ENCODE peak calls at places on chromosomes 5 and 9, in ten cellular contexts. One of them, this sample, is unnamed.

GRCh38 chr5:119166026-119166425 is 95.1 kb downstream of the DMXL1 start:
- DNase-seq in breast epithelium: no peak
- DNase-seq in astrocyte: no peak
- DNase-seq in cardiac muscle cell: no peak
- DNase-seq in hepatocyte: no peak
- DNase-seq in IMR-90: no peak
- DNase-seq in A549: no peak
- DNase-seq in uterus: no peak
- DNase-seq in esophagus squamous epithelium: no peak
- DNase-seq in tibial nerve: no peak
- DNase-seq in this sample: no peak

GRCh38 chr9:133002147-133003070 is 23.9 kb downstream of the GFI1B start:
- DNase-seq in A549: no peak
- DNase-seq in breast epithelium: peak
- DNase-seq in astrocyte: no peak
- DNase-seq in IMR-90: no peak
- DNase-seq in uterus: no peak
- DNase-seq in cardiac muscle cell: no peak
- DNase-seq in esophagus squamous epithelium: no peak
- DNase-seq in tibial nerve: no peak
- DNase-seq in hepatocyte: no peak
- DNase-seq in this sample: no peak

GRCh38 chr5:162256711-162257110 is 189.1 kb downstream of the GABRG2 start:
- DNase-seq in IMR-90: no peak
- DNase-seq in hepatocyte: no peak
- DNase-seq in cardiac muscle cell: no peak
- DNase-seq in breast epithelium: no peak
- DNase-seq in astrocyte: no peak
- DNase-seq in uterus: no peak
- DNase-seq in esophagus squamous epithelium: no peak
- DNase-seq in A549: no peak
- DNase-seq in tibial nerve: no peak
- DNase-seq in this sample: no peak

GRCh38 chr5:43638556-43638955 is 35.6 kb downstream of the NNT start:
- DNase-seq in IMR-90: peak
- DNase-seq in breast epithelium: no peak
- DNase-seq in A549: no peak
- DNase-seq in astrocyte: no peak
- DNase-seq in hepatocyte: no peak
- DNase-seq in cardiac muscle cell: no peak
- DNase-seq in tibial nerve: no peak
- DNase-seq in esophagus squamous epithelium: no peak
- DNase-seq in uterus: no peak
- DNase-seq in this sample: no peak

GRCh38 chr5:132750471-132751230 is 3.4 kb downstream of the CCNI2 start:
- DNase-seq in tibial nerve: no peak
- DNase-seq in astrocyte: no peak
- DNase-seq in hepatocyte: no peak
- DNase-seq in breast epithelium: peak
- DNase-seq in uterus: no peak
- DNase-seq in A549: no peak
- DNase-seq in IMR-90: no peak
- DNase-seq in esophagus squamous epithelium: no peak
- DNase-seq in cardiac muscle cell: no peak
- DNase-seq in this sample: no peak

GRCh38 chr5:11182441-11183080 is 421.5 kb upstream of the DAP start:
- DNase-seq in A549: peak
- DNase-seq in cardiac muscle cell: peak
- DNase-seq in tibial nerve: no peak
- DNase-seq in hepatocyte: peak
- DNase-seq in breast epithelium: no peak
- DNase-seq in esophagus squamous epithelium: no peak
- DNase-seq in IMR-90: peak
- DNase-seq in astrocyte: peak
- DNase-seq in uterus: no peak
- DNase-seq in this sample: no peak

GRCh38 chr9:113143432-113144227 is 7.2 kb upstream of the SLC31A2 start:
- DNase-seq in A549: no peak
- DNase-seq in uterus: no peak
- DNase-seq in tibial nerve: no peak
- DNase-seq in astrocyte: no peak
- DNase-seq in cardiac muscle cell: no peak
- DNase-seq in breast epithelium: no peak
- DNase-seq in IMR-90: no peak
- DNase-seq in hepatocyte: no peak
- DNase-seq in esophagus squamous epithelium: no peak
- DNase-seq in this sample: no peak

GRCh38 chr5:52073993-52074689 is 690.9 kb downstream of the ISL1 start:
- DNase-seq in tibial nerve: no peak
- DNase-seq in hepatocyte: no peak
- DNase-seq in IMR-90: no peak
- DNase-seq in cardiac muscle cell: no peak
- DNase-seq in uterus: no peak
- DNase-seq in esophagus squamous epithelium: no peak
- DNase-seq in astrocyte: no peak
- DNase-seq in breast epithelium: no peak
- DNase-seq in A549: no peak
- DNase-seq in this sample: no peak

GRCh38 chr9:26131891-26132290 is 453.6 kb upstream of the TUSC1 start:
- DNase-seq in breast epithelium: no peak
- DNase-seq in tibial nerve: no peak
- DNase-seq in cardiac muscle cell: peak
- DNase-seq in A549: no peak
- DNase-seq in esophagus squamous epithelium: no peak
- DNase-seq in uterus: no peak
- DNase-seq in IMR-90: peak
- DNase-seq in hepatocyte: no peak
- DNase-seq in astrocyte: peak
- DNase-seq in this sample: no peak

DNA sequence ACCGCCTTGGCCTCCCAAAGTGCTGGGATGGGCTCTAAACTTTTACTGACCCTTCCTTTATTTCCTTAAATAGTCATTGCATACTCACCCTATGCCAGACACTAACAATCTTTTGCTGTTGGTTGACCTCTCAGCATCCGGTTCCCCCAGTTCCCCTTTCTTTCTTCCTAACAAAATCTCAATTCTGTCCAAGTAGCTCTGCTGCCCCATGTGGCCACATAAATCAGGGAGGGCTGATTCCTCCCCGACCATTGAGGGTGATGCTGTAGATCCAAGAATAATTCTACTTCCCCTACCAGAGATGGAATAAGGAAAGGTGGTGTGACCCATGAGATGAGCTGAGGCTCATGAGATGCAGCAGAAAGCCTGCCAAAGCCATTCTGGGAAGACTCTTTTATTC is 315.3 kb upstream of the MSX2 start:
- DNase-seq in breast epithelium: no peak
- DNase-seq in IMR-90: no peak
- DNase-seq in astrocyte: no peak
- DNase-seq in hepatocyte: no peak
- DNase-seq in tibial nerve: no peak
- DNase-seq in A549: no peak
- DNase-seq in uterus: no peak
- DNase-seq in esophagus squamous epithelium: no peak
- DNase-seq in cardiac muscle cell: no peak
- DNase-seq in this sample: no peak
- TF ChIP-seq CTCF in breast epithelium: no peak
- TF ChIP-seq CTCF in IMR-90: peak
- TF ChIP-seq CTCF in astrocyte: peak
- TF ChIP-seq CTCF in hepatocyte: no peak
- TF ChIP-seq CTCF in tibial nerve: no peak
- TF ChIP-seq CTCF in A549: peak
- TF ChIP-seq CTCF in uterus: no peak
- TF ChIP-seq CTCF in esophagus squamous epithelium: no peak
- TF ChIP-seq CTCF in cardiac muscle cell: peak
- TF ChIP-seq CTCF in this sample: no peak

GRCh38 chr9:16704489-16705111 is 165.9 kb downstream of the BNC2 start:
- DNase-seq in cardiac muscle cell: peak
- DNase-seq in breast epithelium: no peak
- DNase-seq in tibial nerve: peak
- DNase-seq in esophagus squamous epithelium: no peak
- DNase-seq in hepatocyte: peak
- DNase-seq in astrocyte: no peak
- DNase-seq in uterus: peak
- DNase-seq in IMR-90: peak
- DNase-seq in A549: peak
- DNase-seq in this sample: no peak
- H3K27ac ChIP-seq in cardiac muscle cell: no peak
- H3K27ac ChIP-seq in breast epithelium: peak
- H3K27ac ChIP-seq in tibial nerve: peak
- H3K27ac ChIP-seq in esophagus squamous epithelium: peak
- H3K27ac ChIP-seq in hepatocyte: peak
- H3K27ac ChIP-seq in astrocyte: peak
- H3K27ac ChIP-seq in uterus: peak
- H3K27ac ChIP-seq in IMR-90: peak
- H3K27ac ChIP-seq in A549: peak
- H3K27ac ChIP-seq in this sample: no peak

DNA sequence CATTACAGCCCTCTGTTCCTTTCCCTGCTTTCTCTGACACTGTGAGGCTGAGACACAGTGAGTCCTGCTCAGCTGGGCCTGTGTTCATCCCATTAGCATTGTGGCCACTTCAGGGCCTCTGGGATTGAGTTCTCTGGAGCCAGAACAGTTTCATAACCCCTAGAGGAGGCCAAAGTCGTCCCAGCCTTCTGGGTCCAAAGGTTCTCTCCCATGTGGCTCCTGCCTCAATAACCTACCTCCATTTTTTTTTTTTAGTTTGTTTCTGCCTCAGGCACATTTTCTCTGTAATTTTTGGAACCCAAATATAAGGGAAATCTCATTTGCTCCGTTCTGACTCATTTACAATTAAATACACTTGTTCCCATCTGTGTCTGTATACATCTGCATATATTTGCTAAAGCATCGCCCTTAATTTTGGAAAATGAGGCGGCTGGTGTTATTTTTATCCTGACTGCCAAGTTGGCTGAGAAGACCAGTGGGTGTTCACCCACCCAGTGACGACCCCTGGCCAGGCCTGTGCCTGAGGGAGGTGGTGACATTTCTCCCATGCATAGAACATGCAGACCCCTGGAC is 27.3 kb upstream of the CTNNA1 start:
- DNase-seq in tibial nerve: no peak
- DNase-seq in cardiac muscle cell: no peak
- DNase-seq in hepatocyte: peak
- DNase-seq in uterus: peak
- DNase-seq in esophagus squamous epithelium: no peak
- DNase-seq in astrocyte: no peak
- DNase-seq in breast epithelium: peak
- DNase-seq in IMR-90: no peak
- DNase-seq in A549: no peak
- DNase-seq in this sample: no peak
- TF ChIP-seq CTCF in tibial nerve: no peak
- TF ChIP-seq CTCF in cardiac muscle cell: no peak
- TF ChIP-seq CTCF in hepatocyte: no peak
- TF ChIP-seq CTCF in uterus: no peak
- TF ChIP-seq CTCF in esophagus squamous epithelium: no peak
- TF ChIP-seq CTCF in astrocyte: no peak
- TF ChIP-seq CTCF in breast epithelium: no peak
- TF ChIP-seq CTCF in IMR-90: no peak
- TF ChIP-seq CTCF in A549: no peak
- TF ChIP-seq CTCF in this sample: no peak

DNA sequence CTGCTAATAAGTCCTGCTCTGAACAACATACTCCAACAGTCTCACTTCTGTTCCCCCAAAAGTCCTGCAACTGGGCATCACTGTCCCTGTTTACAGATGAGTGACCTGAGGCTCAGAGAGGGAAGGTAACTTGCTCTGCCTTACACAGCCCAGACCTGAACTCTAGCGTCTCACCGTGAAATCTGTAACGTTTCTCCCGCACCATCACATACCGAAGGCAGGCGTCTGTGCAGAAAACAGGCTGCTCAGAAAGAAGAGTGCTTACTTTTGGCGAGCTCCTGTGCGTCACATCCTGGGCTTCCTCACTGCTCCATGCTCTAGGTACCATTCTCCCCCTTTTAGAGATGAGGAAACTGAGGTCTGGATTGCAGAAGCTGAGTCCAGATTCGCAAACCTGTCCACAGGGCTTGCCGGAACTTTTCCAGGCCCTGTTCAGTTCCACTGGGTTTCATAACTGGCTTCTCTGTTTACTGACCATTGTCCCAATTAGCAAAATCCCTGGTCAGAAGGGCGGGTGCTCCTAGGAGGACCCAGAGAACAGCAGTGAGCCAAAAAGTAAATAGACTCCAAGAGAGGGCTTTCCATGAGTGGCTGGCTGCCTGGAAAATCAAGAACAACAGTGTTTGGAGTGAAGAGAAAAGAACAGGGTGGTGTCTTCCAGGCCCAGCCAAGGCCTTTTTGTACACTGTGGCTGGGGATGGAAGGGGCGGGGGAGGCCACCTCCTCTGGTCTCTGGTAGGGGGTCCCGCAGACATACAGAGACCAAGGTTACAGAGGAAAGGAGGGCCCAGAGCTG is 27.1 kb downstream of the GSN start:
- DNase-seq in hepatocyte: no peak
- DNase-seq in IMR-90: no peak
- DNase-seq in A549: no peak
- DNase-seq in astrocyte: no peak
- DNase-seq in esophagus squamous epithelium: no peak
- DNase-seq in uterus: peak
- DNase-seq in breast epithelium: no peak
- DNase-seq in cardiac muscle cell: no peak
- DNase-seq in tibial nerve: peak
- DNase-seq in this sample: no peak
- H3K27ac ChIP-seq in hepatocyte: no peak
- H3K27ac ChIP-seq in IMR-90: no peak
- H3K27ac ChIP-seq in A549: peak
- H3K27ac ChIP-seq in astrocyte: no peak
- H3K27ac ChIP-seq in esophagus squamous epithelium: peak
- H3K27ac ChIP-seq in uterus: peak
- H3K27ac ChIP-seq in breast epithelium: peak
- H3K27ac ChIP-seq in cardiac muscle cell: peak
- H3K27ac ChIP-seq in tibial nerve: peak
- H3K27ac ChIP-seq in this sample: no peak

GRCh38 chr9:5976668-5977397 is 38.6 kb downstream of the RANBP6 start:
- DNase-seq in uterus: no peak
- DNase-seq in tibial nerve: no peak
- DNase-seq in cardiac muscle cell: no peak
- DNase-seq in A549: no peak
- DNase-seq in IMR-90: peak
- DNase-seq in hepatocyte: no peak
- DNase-seq in esophagus squamous epithelium: no peak
- DNase-seq in astrocyte: no peak
- DNase-seq in breast epithelium: no peak
- DNase-seq in this sample: no peak
- TF ChIP-seq CTCF in uterus: no peak
- TF ChIP-seq CTCF in tibial nerve: no peak
- TF ChIP-seq CTCF in cardiac muscle cell: no peak
- TF ChIP-seq CTCF in A549: no peak
- TF ChIP-seq CTCF in IMR-90: no peak
- TF ChIP-seq CTCF in hepatocyte: no peak
- TF ChIP-seq CTCF in esophagus squamous epithelium: no peak
- TF ChIP-seq CTCF in astrocyte: no peak
- TF ChIP-seq CTCF in breast epithelium: no peak
- TF ChIP-seq CTCF in this sample: no peak